ENCODE peak calls at places on chromosome 22, in eight cellular contexts. J is breast epithelium, W is MM.1S, T is AG04450, G is IMR-90, F is endothelial cell of umbilical vein, E is aorta, N is cardiac muscle cell. Q is an unnamed sample.

GRCh38 chr22:29813563-29813962 is 24.5 kb downstream of the ASCC2 start:
- DNase-seq in N (no peak), F (no peak), E (no peak), J (no peak), T (no peak), G (no peak), W (no peak), Q (no peak)

GRCh38 chr22:30127749-30128166 is 47.5 kb downstream of the HORMAD2 start:
- DNase-seq in E (no peak), J (no peak), W (no peak), F (no peak), T (peak), G (peak), N (no peak), Q (no peak)

GRCh38 chr22:33117821-33118220 is 59.6 kb upstream of the SYN3 start:
- DNase-seq in N (no peak), W (no peak), J (no peak), F (no peak), E (no peak), G (no peak), T (no peak), Q (no peak)

GRCh38 chr22:38745676-38746460 is 9.9 kb downstream of the SUN2 start:
- DNase-seq in F (no peak), N (no peak), T (no peak), G (no peak), E (no peak), J (no peak), W (no peak), Q (no peak)

GRCh38 chr22:49536571-49537131 is 291.0 kb downstream of the BRD1 start:
- DNase-seq in T (no peak), N (no peak), G (no peak), W (no peak), F (no peak), J (no peak), E (no peak), Q (peak)

GRCh38 chr22:41619979-41620645 is 731 bp downstream of the DESI1 start:
- DNase-seq in F (no peak), W (peak), E (peak), N (peak), G (no peak), T (no peak), J (no peak), Q (peak)

GRCh38 chr22:30310881-30311771 is 15.6 kb downstream of the TBC1D10A start:
- DNase-seq in J (peak), W (no peak), T (no peak), G (peak), F (no peak), E (peak), N (peak), Q (no peak)

GRCh38 chr22:38655532-38656255 is 498 bp downstream of the FAM227A start:
- DNase-seq in F (no peak), T (no peak), N (no peak), W (no peak), G (peak), E (no peak), J (no peak), Q (no peak)

GRCh38 chr22:24969588-24970301 is 17.2 kb downstream of the KIAA1671 start:
- DNase-seq in E (peak), W (no peak), G (no peak), J (peak), T (no peak), F (peak), N (peak), Q (no peak)

GRCh38 chr22:24486501-24486921 is 8.6 kb upstream of the UPB1 start:
- DNase-seq in J (no peak), F (peak), T (no peak), E (no peak), G (peak), W (no peak), N (no peak), Q (no peak)

GRCh38 chr22:31926969-31927368 is 17.4 kb upstream of the YWHAH start:
- DNase-seq in G (no peak), N (no peak), F (no peak), W (no peak), E (no peak), J (no peak), T (no peak), Q (peak)

GRCh38 chr22:17629167-17629489 is 579 bp upstream of the ATP6V1E1 start:
- DNase-seq in T (no peak), J (no peak), W (no peak), E (no peak), N (no peak), F (no peak), G (no peak), Q (no peak)

GRCh38 chr22:42397332-42398246 is 34.6 kb downstream of the NFAM1 start:
- DNase-seq in N (no peak), W (no peak), T (no peak), E (peak), F (peak), J (no peak), G (no peak), Q (no peak)

GRCh38 chr22:31104869-31105268 is 2.5 kb downstream of the SELENOM start:
- DNase-seq in J (no peak), F (no peak), W (no peak), N (no peak), G (no peak), E (peak), T (no peak), Q (peak)

GRCh38 chr22:37636949-37637273 is 2.6 kb upstream of the SH3BP1 start:
- DNase-seq in N (no peak), F (no peak), E (no peak), T (no peak), J (no peak), G (no peak), W (no peak), Q (no peak)

GRCh38 chr22:18023509-18024275 is 669 bp downstream of the MICAL3 start:
- DNase-seq in G (peak), F (peak), N (peak), E (peak), W (peak), T (peak), J (peak), Q (peak)

GRCh38 chr22:39237276-39238123 is 7.3 kb downstream of the PDGFB start:
- DNase-seq in F (no peak), T (no peak), E (no peak), J (no peak), N (no peak), G (no peak), W (no peak), Q (no peak)

GRCh38 chr22:36292823-36293530 is 40.0 kb downstream of the APOL1 start:
- DNase-seq in J (no peak), T (no peak), E (peak), G (no peak), N (no peak), W (no peak), F (no peak), Q (no peak)

GRCh38 chr22:36294801-36295200 is 41.9 kb downstream of the APOL1 start:
- DNase-seq in J (no peak), W (no peak), E (peak), N (no peak), T (no peak), F (no peak), G (no peak), Q (no peak)

GRCh38 chr22:36294293-36294620 is 41.3 kb downstream of the APOL1 start:
- DNase-seq in T (no peak), G (no peak), W (no peak), N (no peak), J (no peak), E (no peak), F (no peak), Q (no peak)

GRCh38 chr22:36295247-36295646 is 42.3 kb downstream of the APOL1 start:
- DNase-seq in G (no peak), J (no peak), W (no peak), E (peak), F (no peak), N (no peak), T (no peak), Q (no peak)

DNA sequence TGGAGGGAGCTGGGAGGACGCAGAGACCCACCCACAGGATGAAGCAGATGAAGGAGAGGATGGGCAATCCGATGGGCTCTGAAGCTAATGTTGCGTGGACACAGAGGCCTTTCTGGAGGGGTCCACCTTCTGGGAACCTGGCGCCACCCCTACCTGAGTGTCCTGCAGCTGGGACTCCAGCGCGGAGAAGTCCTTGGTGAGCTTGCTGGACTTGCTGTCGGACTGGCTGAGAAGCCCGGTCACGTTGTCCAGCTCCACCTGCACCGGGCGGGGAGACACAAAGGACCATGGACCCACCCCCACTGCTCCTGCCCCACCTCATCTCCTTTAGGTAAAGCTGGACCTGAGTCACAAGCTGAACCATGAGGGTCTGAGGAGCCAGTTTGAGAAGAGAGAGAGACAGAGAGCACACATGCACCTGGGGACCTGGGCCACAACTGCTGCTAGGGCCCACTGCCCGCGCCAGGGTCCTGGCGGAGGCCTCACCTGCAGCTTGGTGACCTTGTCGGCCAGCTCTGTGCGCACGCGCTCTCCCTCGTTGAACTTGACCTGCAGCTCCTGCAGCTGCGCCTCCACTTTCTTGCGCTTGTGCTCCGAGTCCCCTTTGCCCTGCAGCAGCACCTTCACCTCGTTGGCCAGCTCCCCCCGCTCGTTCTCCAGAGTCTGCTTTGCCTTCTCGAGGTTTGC is 40.8 kb downstream of the APOL1 start:
- DNase-seq in E (peak), J (no peak), N (no peak), W (no peak), G (no peak), F (no peak), T (no peak), Q (no peak)
- H3K27ac ChIP-seq in E (no peak), J (no peak), N (no peak), W (no peak), G (no peak), F (no peak), T (no peak), Q (no peak)

GRCh38 chr22:20027966-20028854 is 7.3 kb downstream of the TANGO2 start:
- DNase-seq in E (peak), F (peak), T (no peak), J (no peak), W (no peak), G (no peak), N (no peak), Q (peak)
- H3K27ac ChIP-seq in E (no peak), F (no peak), T (no peak), J (no peak), W (no peak), G (no peak), N (no peak), Q (no peak)

GRCh38 chr22:21016644-21017420 is 1.9 kb downstream of the P2RX6 start:
- DNase-seq in N (no peak), J (no peak), E (no peak), F (no peak), T (no peak), G (no peak), W (no peak), Q (no peak)
- H3K27ac ChIP-seq in N (peak), J (no peak), E (no peak), F (no peak), T (no peak), G (no peak), W (no peak), Q (no peak)

GRCh38 chr22:45311033-45311531 is 1.3 kb downstream of the FAM118A start:
- DNase-seq in G (no peak), T (no peak), W (no peak), E (no peak), J (no peak), N (no peak), F (no peak), Q (no peak)
- H3K27ac ChIP-seq in G (no peak), T (no peak), W (no peak), E (no peak), J (peak), N (no peak), F (no peak), Q (no peak)

GRCh38 chr22:46985507-46985882 is 223.0 kb downstream of the TBC1D22A start:
- DNase-seq in E (no peak), T (no peak), N (no peak), F (no peak), W (no peak), J (no peak), G (no peak), Q (no peak)
- H3K27ac ChIP-seq in E (no peak), T (no peak), N (no peak), F (peak), W (no peak), J (peak), G (no peak), Q (no peak)

GRCh38 chr22:23242473-23243001 is 62.2 kb downstream of the BCR start:
- DNase-seq in N (peak), T (no peak), J (no peak), W (no peak), E (peak), F (no peak), G (peak), Q (peak)
- H3K27ac ChIP-seq in N (peak), T (no peak), J (no peak), W (no peak), E (no peak), F (peak), G (no peak), Q (peak)

GRCh38 chr22:40436460-40437431 is 66.4 kb downstream of the SGSM3 start:
- DNase-seq in W (peak), T (peak), J (no peak), F (peak), N (peak), G (peak), E (no peak), Q (no peak)
- H3K27ac ChIP-seq in W (peak), T (peak), J (peak), F (no peak), N (peak), G (peak), E (no peak), Q (no peak)

GRCh38 chr22:20972014-20972797 is 5.2 kb downstream of the AIFM3 start:
- DNase-seq in F (no peak), W (no peak), T (no peak), G (no peak), E (no peak), N (no peak), J (no peak), Q (no peak)
- H3K27ac ChIP-seq in F (no peak), W (no peak), T (no peak), G (no peak), E (no peak), N (no peak), J (no peak), Q (no peak)

GRCh38 chr22:36411589-36412258 is 24.0 kb upstream of the MYH9 start:
- DNase-seq in J (no peak), T (no peak), E (no peak), G (no peak), W (peak), F (no peak), N (no peak), Q (no peak)

GRCh38 chr22:36409911-36410756 is 22.4 kb upstream of the MYH9 start:
- DNase-seq in G (no peak), E (peak), N (peak), W (no peak), F (peak), T (no peak), J (peak), Q (peak)

GRCh38 chr22:36406721-36407120 is 19.0 kb upstream of the MYH9 start:
- DNase-seq in G (no peak), W (no peak), J (no peak), T (no peak), N (no peak), E (no peak), F (no peak), Q (no peak)

GRCh38 chr22:36406139-36406538 is 18.4 kb upstream of the MYH9 start:
- DNase-seq in T (no peak), G (no peak), W (peak), F (no peak), J (no peak), E (no peak), N (no peak), Q (no peak)

DNA sequence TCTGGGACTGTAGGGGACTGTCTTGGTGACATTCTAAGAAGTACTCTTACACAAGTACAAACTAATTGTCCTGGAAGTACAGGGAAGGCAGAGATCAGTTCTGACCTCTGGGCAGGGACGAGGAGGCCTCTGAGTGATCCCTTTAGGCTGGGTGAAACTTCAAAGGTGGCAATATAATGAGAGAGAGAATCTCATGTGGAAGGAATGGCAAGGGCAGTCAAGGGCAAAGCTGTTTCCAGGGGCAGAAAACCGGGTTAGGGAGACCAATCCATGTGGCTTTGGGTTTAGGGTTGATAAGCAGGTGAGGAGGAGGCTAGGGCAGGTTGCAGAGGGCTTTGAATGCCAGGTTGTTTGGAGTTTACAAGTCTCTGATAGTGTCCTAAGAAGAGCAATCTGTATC is 21.3 kb upstream of the MYH9 start:
- DNase-seq in N (no peak), J (no peak), W (no peak), G (no peak), E (no peak), T (no peak), F (no peak), Q (no peak)
- H3K27ac ChIP-seq in N (peak), J (peak), W (no peak), G (no peak), E (no peak), T (no peak), F (no peak), Q (no peak)

DNA sequence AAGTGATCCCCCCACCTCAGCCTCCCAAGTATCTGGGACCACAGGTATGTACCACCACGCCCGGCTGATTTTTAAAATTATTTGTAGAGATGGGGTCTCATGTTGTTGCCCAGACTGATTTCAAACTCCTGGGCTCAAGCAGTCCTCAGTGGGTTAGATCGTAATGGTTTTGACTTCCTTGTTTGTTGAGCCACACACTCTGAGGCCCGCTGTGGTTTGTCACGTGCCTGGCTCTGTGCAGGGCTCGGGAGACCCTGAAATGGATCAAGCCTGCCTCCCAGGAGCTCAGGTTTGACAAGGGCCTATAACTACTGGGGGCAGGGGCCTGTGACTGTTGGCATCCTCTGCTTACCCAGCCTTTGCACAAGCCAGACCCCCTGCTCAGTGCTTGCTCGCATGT is 68.1 kb downstream of the MPPED1 start:
- DNase-seq in N (no peak), G (no peak), T (no peak), F (no peak), J (no peak), E (no peak), W (no peak), Q (no peak)
- H3K27ac ChIP-seq in N (no peak), G (no peak), T (no peak), F (no peak), J (no peak), E (no peak), W (no peak), Q (no peak)

Q was measured in H9.